ENCODE peak calls at places on chromosomes 7 and 10, in ten cellular contexts. V is breast epithelium, S is upper lobe of left lung, Q is prostate gland, F is H1, T is HCT116, B is GM12878, Z is spleen, U is transverse colon, L is SK-N-SH. W is an unnamed sample. For H3K4me1, the result is how much of the 10 kb centered on the place peaks cover.

GRCh38 chr7:27586825-27587224 is 75.9 kb downstream of the HIBADH start:
- DNase-seq in V (no peak), S (no peak), Q (no peak), F (no peak), T (no peak), B (peak), Z (peak), U (peak), L (peak), W (no peak)

GRCh38 chr7:131106681-131107342 is 220.9 kb upstream of the MKLN1 start:
- DNase-seq in V (peak), S (peak), Q (peak), F (peak), T (no peak), B (no peak), Z (peak), U (peak), L (peak), W (peak)

GRCh38 chr10:42984035-42984610 is 92.7 kb upstream of the RET start:
- DNase-seq in V (no peak), S (no peak), Q (no peak), F (no peak), T (no peak), B (no peak), Z (no peak), U (no peak), L (peak), W (peak)

GRCh38 chr10:103812004-103812403 is 43.4 kb downstream of the SH3PXD2A start:
- DNase-seq in V (no peak), S (peak), Q (no peak), F (no peak), T (no peak), B (no peak), Z (peak), U (peak), L (no peak), W (no peak)

GRCh38 chr10:11936389-11937152 is 106.0 kb downstream of the UPF2 start:
- DNase-seq in V (no peak), S (no peak), Q (no peak), F (no peak), T (no peak), B (no peak), Z (no peak), U (peak), L (no peak), W (no peak)

GRCh38 chr10:21693418-21693817 is 159.4 kb downstream of the MLLT10 start:
- DNase-seq in V (no peak), S (no peak), Q (no peak), F (no peak), T (no peak), B (no peak), Z (no peak), U (no peak), L (no peak), W (no peak)

GRCh38 chr10:44069573-44069972 is 315.3 kb downstream of the CXCL12 start:
- DNase-seq in V (no peak), S (no peak), Q (no peak), F (no peak), T (no peak), B (no peak), Z (no peak), U (no peak), L (no peak), W (no peak)

GRCh38 chr7:100801833-100802568 is 25.3 kb downstream of the EPHB4 start:
- DNase-seq in V (peak), S (peak), Q (peak), F (peak), T (no peak), B (no peak), Z (no peak), U (peak), L (peak), W (peak)

GRCh38 chr7:7581531-7582179 is 15.0 kb downstream of the MIOS start:
- DNase-seq in V (no peak), S (no peak), Q (no peak), F (peak), T (no peak), B (no peak), Z (no peak), U (no peak), L (no peak), W (no peak)

GRCh38 chr10:1685671-1686450 is 51.5 kb downstream of the ADARB2 start:
- DNase-seq in V (no peak), S (no peak), Q (no peak), F (no peak), T (no peak), B (no peak), Z (no peak), U (no peak), L (no peak), W (peak)

GRCh38 chr10:121183241-121183640 is 332.1 kb downstream of the WDR11 start:
- DNase-seq in V (no peak), S (no peak), Q (no peak), F (no peak), T (no peak), B (no peak), Z (no peak), U (no peak), L (no peak), W (no peak)

GRCh38 chr7:30595461-30596042 is 874 bp downstream of the GARS1 start:
- DNase-seq in V (no peak), S (no peak), Q (no peak), F (no peak), T (no peak), B (peak), Z (no peak), U (no peak), L (peak), W (no peak)

GRCh38 chr7:2655870-2656614 is 24.3 kb downstream of the TTYH3 start:
- DNase-seq in V (no peak), S (no peak), Q (no peak), F (no peak), T (no peak), B (no peak), Z (peak), U (no peak), L (no peak), W (no peak)

GRCh38 chr10:131657318-131657984 is 243.4 kb upstream of the PPP2R2D start:
- DNase-seq in V (no peak), S (no peak), Q (no peak), F (peak), T (no peak), B (no peak), Z (peak), U (no peak), L (no peak), W (peak)

GRCh38 chr7:99098824-99099498 is 44.9 kb downstream of the SMURF1 start:
- DNase-seq in V (no peak), S (no peak), Q (no peak), F (no peak), T (peak), B (no peak), Z (no peak), U (no peak), L (no peak), W (no peak)

GRCh38 chr7:100089458-100090201 is 861 bp downstream of the COPS6 start:
- DNase-seq in V (no peak), S (no peak), Q (no peak), F (no peak), T (no peak), B (no peak), Z (no peak), U (no peak), L (no peak), W (no peak)

GRCh38 chr10:44437837-44438752 is 53.2 kb upstream of the CXCL12 start:
- DNase-seq in V (no peak), S (no peak), Q (no peak), F (no peak), T (no peak), B (no peak), Z (no peak), U (peak), L (no peak), W (no peak)

GRCh38 chr10:24685958-24686540 is 37.6 kb downstream of the ARHGAP21 start:
- DNase-seq in V (no peak), S (no peak), Q (no peak), F (no peak), T (no peak), B (no peak), Z (no peak), U (no peak), L (no peak), W (no peak)

GRCh38 chr7:154429666-154430404 is 377.6 kb downstream of the DPP6 start:
- DNase-seq in V (no peak), S (no peak), Q (no peak), F (no peak), T (no peak), B (no peak), Z (no peak), U (no peak), L (no peak), W (no peak)

GRCh38 chr10:33032354-33033254 is 74.6 kb upstream of the ITGB1 start:
- DNase-seq in V (no peak), S (no peak), Q (no peak), F (no peak), T (peak), B (no peak), Z (no peak), U (no peak), L (no peak), W (no peak)

GRCh38 chr10:128870830-128871597 is 596.0 kb upstream of the MGMT start:
- DNase-seq in V (no peak), S (no peak), Q (no peak), F (peak), T (no peak), B (no peak), Z (no peak), U (no peak), L (no peak), W (no peak)

GRCh38 chr7:84455788-84456187 is 261.2 kb upstream of the SEMA3A start:
- DNase-seq in V (no peak), S (no peak), Q (no peak), F (no peak), T (no peak), B (no peak), Z (no peak), U (no peak), L (no peak), W (no peak)

GRCh38 chr10:85643839-85644525 is 722.6 kb downstream of the GRID1 start:
- DNase-seq in V (no peak), S (no peak), Q (no peak), F (no peak), T (peak), B (no peak), Z (no peak), U (peak), L (no peak), W (no peak)

GRCh38 chr7:101575168-101575567 is 53.9 kb downstream of the MYL10 start:
- DNase-seq in V (no peak), S (no peak), Q (no peak), F (no peak), T (no peak), B (no peak), Z (no peak), U (no peak), L (no peak), W (no peak)

GRCh38 chr7:7922684-7923385 is 45.8 kb upstream of the GLCCI1 start:
- DNase-seq in V (no peak), S (no peak), Q (no peak), F (no peak), T (no peak), B (no peak), Z (no peak), U (no peak), L (no peak), W (no peak)

GRCh38 chr7:37916017-37916672 is 472 bp downstream of the SFRP4 start:
- DNase-seq in V (no peak), S (peak), Q (no peak), F (peak), T (no peak), B (no peak), Z (no peak), U (peak), L (peak), W (peak)

GRCh38 chr7:56125831-56126230 is 9.6 kb upstream of the NUPR2 start:
- DNase-seq in V (no peak), S (no peak), Q (no peak), F (no peak), T (no peak), B (no peak), Z (no peak), U (no peak), L (no peak), W (no peak)

GRCh38 chr10:133162910-133163856 is 3.2 kb downstream of the KNDC1 start:
- DNase-seq in V (no peak), S (no peak), Q (no peak), F (no peak), T (no peak), B (no peak), Z (no peak), U (no peak), L (no peak), W (peak)

GRCh38 chr10:91758303-91759146 is 39.7 kb upstream of the TNKS2 start:
- DNase-seq in V (no peak), S (no peak), Q (no peak), F (no peak), T (peak), B (peak), Z (no peak), U (no peak), L (peak), W (no peak)

GRCh38 chr10:35821339-35821911 is 179.3 kb upstream of the FZD8 start:
- DNase-seq in V (no peak), S (no peak), Q (no peak), F (no peak), T (no peak), B (peak), Z (no peak), U (no peak), L (no peak), W (no peak)

GRCh38 chr7:64907641-64908326 is 4.7 kb downstream of the ZNF273 start:
- DNase-seq in V (no peak), S (no peak), Q (no peak), F (no peak), T (no peak), B (no peak), Z (no peak), U (no peak), L (peak), W (no peak)

GRCh38 chr10:112589081-112589480 is 142.1 kb downstream of the VTI1A start:
- DNase-seq in V (no peak), S (no peak), Q (no peak), F (no peak), T (no peak), B (no peak), Z (no peak), U (no peak), L (no peak), W (no peak)

GRCh38 chr7:39811161-39811614 is 138.9 kb upstream of the CDK13 start:
- DNase-seq in V (peak), S (no peak), Q (no peak), F (no peak), T (no peak), B (no peak), Z (no peak), U (no peak), L (peak), W (no peak)
- TF ChIP-seq POLR2AphosphoS5 in V (no peak), S (no peak), Q (no peak), F (no peak), T (no peak), B (no peak), Z (no peak), U (no peak), L (no peak), W (no peak)

GRCh38 chr10:70603439-70603778 is 868 bp upstream of the PRF1 start:
- DNase-seq in V (no peak), S (peak), Q (no peak), F (no peak), T (no peak), B (no peak), Z (peak), U (no peak), L (no peak), W (no peak)
- H3K4me1 ChIP-seq in V (under half), S (under half), Q (under half), F (under half), T (under half), B (under half), Z (under half), U (under half), L (under half), W (under half)

DNA sequence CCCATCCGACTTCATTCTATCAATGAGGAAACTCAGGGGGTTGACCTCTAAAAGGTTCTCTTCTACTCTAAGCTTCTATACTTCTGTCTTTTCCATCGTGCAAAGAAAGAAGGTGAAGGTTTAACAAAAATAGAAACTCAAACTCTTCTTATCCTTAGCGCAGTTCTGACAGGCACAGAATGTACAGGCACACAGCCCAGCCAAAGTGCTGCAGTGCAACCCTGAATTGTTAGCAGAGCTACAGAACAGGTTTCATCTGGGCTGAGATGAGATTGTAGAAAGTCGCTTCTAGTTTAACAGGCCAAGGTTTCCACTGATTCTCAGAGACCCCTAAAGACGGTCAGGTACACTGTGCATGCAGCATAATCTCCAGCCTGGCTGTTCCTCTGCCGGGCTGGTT is 79.3 kb upstream of the AFAP1L2 start:
- DNase-seq in V (no peak), S (peak), Q (no peak), F (no peak), T (no peak), B (no peak), Z (no peak), U (no peak), L (no peak), W (no peak)
- H3K27ac ChIP-seq in V (peak), S (no peak), Q (no peak), F (no peak), T (no peak), B (no peak), Z (no peak), U (peak), L (no peak), W (peak)

GRCh38 chr7:20102970-20103369 is 114.2 kb downstream of the MACC1 start:
- DNase-seq in V (no peak), S (no peak), Q (no peak), F (no peak), T (no peak), B (no peak), Z (no peak), U (no peak), L (no peak), W (no peak)
- TF ChIP-seq POLR2AphosphoS5 in V (no peak), S (no peak), Q (no peak), F (no peak), T (no peak), B (no peak), Z (no peak), U (no peak), L (no peak), W (no peak)

GRCh38 chr10:26779176-26779860 is 81.4 kb downstream of the ABI1 start:
- DNase-seq in V (no peak), S (no peak), Q (no peak), F (no peak), T (no peak), B (no peak), Z (no peak), U (peak), L (no peak), W (no peak)
- H3K4me1 ChIP-seq in V (under half), S (under half), Q (under half), F (under half), T (under half), B (under half), Z (under half), U (under half), L (under half), W (under half)

DNA sequence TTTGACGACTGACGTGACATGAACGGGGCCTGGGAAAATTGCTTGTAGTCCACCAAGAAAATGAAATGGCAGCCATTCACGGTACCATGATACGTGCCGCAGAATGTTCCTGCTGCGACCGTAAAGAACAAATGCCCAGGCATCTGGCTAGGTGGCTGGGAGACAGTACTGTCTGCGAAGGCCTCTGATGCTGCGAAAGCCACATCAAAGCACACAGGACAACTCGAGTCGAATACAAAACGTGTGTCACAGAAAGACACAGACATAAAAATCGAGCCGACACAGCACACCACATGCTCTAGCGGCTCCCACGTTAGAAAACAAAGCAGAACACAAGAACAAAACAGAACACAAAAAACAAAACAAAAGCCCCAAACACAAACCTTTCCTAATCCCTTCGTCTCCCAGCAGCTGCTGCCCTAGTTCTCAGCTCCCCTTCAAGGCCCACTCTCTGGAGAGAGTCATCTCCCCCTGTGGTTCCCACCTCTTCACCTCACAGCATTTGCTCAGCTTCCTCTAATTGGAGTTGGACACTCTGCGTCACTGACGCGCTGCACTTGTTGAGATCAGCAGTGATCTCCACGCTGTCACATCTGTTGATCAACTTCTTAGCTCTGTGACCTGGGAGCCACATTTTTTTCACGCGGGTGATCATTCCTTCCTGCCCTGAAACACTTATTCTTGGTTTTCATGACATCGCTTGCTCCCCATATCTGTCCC is 112.2 kb downstream of the CLEC2L start:
- DNase-seq in V (no peak), S (no peak), Q (no peak), F (no peak), T (no peak), B (no peak), Z (no peak), U (no peak), L (no peak), W (no peak)
- H3K27ac ChIP-seq in V (no peak), S (no peak), Q (no peak), F (no peak), T (no peak), B (no peak), Z (no peak), U (no peak), L (no peak), W (no peak)

GRCh38 chr7:22920664-22921063 is 93.3 kb downstream of the HYCC1 start:
- DNase-seq in V (no peak), S (no peak), Q (no peak), F (no peak), T (no peak), B (no peak), Z (no peak), U (no peak), L (no peak), W (no peak)
- TF ChIP-seq POLR2AphosphoS5 in V (no peak), S (no peak), Q (no peak), F (no peak), T (no peak), B (no peak), Z (no peak), U (no peak), L (no peak), W (no peak)

DNA sequence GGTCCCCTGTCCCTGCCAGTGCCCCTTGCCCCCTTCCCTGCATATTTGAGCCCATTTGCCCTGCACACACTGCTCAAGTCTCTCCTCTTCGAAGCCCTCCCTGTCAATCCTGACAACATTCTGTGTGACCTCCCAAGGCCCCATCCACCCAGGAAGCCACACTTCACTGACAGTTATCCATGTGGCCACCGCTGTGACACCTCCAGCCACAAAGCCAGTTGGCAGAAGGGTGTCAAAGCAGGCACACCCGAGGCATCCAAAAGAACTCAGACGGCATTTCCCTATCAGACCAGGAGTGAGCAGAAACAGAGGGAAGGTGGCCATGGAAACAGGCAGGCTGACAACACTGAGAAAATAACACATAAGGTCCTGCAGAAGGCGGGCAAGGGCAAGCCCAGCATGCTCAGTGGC is 4.6 kb downstream of the POLM start:
- DNase-seq in V (no peak), S (no peak), Q (no peak), F (no peak), T (no peak), B (no peak), Z (peak), U (no peak), L (no peak), W (peak)
- H3K4me1 ChIP-seq in V (under half), S (under half), Q (under half), F (under half), T (under half), B (under half), Z (under half), U (under half), L (under half), W (under half)

DNA sequence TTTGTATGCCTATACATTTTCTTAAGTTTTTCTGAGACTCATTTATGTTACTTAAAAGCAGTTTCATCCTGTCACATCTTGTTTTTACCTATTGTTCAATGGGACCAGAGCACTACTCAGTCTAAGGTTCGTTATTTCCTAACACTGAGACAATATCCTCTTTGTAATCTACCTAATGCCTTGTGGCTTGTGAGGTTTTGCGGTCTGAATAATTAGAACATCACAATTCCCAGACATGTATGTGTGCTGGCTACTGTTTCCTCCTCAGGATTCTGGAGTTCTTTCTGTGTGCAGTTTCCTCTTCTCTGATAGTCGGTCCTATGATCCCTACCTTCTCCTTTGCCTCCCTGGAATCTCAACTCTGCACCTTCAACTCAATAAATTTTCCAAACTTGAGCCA is 620.2 kb downstream of the ANKRD7 start:
- DNase-seq in V (no peak), S (no peak), Q (no peak), F (no peak), T (no peak), B (no peak), Z (no peak), U (no peak), L (no peak), W (no peak)
- H3K27ac ChIP-seq in V (no peak), S (no peak), Q (no peak), F (no peak), T (no peak), B (no peak), Z (no peak), U (no peak), L (no peak), W (no peak)

GRCh38 chr10:89734616-89735015 is 33.2 kb downstream of the KIF20B start:
- DNase-seq in V (no peak), S (no peak), Q (no peak), F (no peak), T (no peak), B (no peak), Z (no peak), U (no peak), L (no peak), W (no peak)
- TF ChIP-seq POLR2AphosphoS5 in V (no peak), S (no peak), Q (no peak), F (no peak), T (no peak), B (no peak), Z (no peak), U (no peak), L (no peak), W (no peak)

W was measured in sigmoid colon.